ENCODE peak calls at places on chromosomes 1 and 21, in nine cellular contexts. K is right lobe of liver, Y is GM12864, T is upper lobe of right lung, H is cardiac fibroblast, C is HL-60, V is hepatocyte, N is fibroblast of mammary gland, E is endodermal cell. O is an unnamed sample.

GRCh38 chr1:7580923-7581753 is 190.0 kb upstream of the VAMP3 start:
- DNase-seq in K (peak), Y (no peak), T (peak), H (peak), C (no peak), V (no peak), N (peak), E (no peak), O (no peak)

GRCh38 chr1:3035871-3036645 is 14.8 kb downstream of the ACTRT2 start:
- DNase-seq in K (peak), Y (no peak), T (peak), H (no peak), C (no peak), V (no peak), N (no peak), E (no peak), O (no peak)

GRCh38 chr1:107865627-107866026 is 99.4 kb downstream of the VAV3 start:
- DNase-seq in K (no peak), Y (no peak), T (no peak), H (no peak), C (no peak), V (no peak), N (no peak), E (peak), O (no peak)

GRCh38 chr1:32665915-32666314 is 14.9 kb downstream of the RBBP4 start:
- DNase-seq in K (no peak), Y (no peak), T (no peak), H (no peak), C (no peak), V (no peak), N (no peak), E (no peak), O (no peak)

GRCh38 chr1:52632732-52633290 is at the start of gene SHISAL2A:
- DNase-seq in K (peak), Y (no peak), T (peak), H (no peak), C (no peak), V (peak), N (peak), E (peak), O (peak)

GRCh38 chr1:41420877-41421276 is 59.6 kb downstream of the FOXO6 start:
- DNase-seq in K (no peak), Y (no peak), T (no peak), H (no peak), C (no peak), V (no peak), N (peak), E (no peak), O (no peak)

GRCh38 chr1:165476776-165477175 is 31.9 kb upstream of the RXRG start:
- DNase-seq in K (no peak), Y (no peak), T (no peak), H (no peak), C (no peak), V (no peak), N (no peak), E (no peak), O (no peak)

GRCh38 chr1:18927654-18928272 is 25.4 kb upstream of the ALDH4A1 start:
- DNase-seq in K (no peak), Y (no peak), T (no peak), H (peak), C (no peak), V (no peak), N (no peak), E (no peak), O (peak)

GRCh38 chr1:1079408-1080121 is 5.5 kb upstream of the RNF223 start:
- DNase-seq in K (peak), Y (no peak), T (peak), H (peak), C (peak), V (peak), N (peak), E (peak), O (peak)

GRCh38 chr1:2583871-2584341 is 2.7 kb upstream of the PRXL2B start:
- DNase-seq in K (peak), Y (no peak), T (peak), H (no peak), C (peak), V (peak), N (no peak), E (peak), O (no peak)

GRCh38 chr1:22831729-22832413 is 121.2 kb downstream of the EPHB2 start:
- DNase-seq in K (no peak), Y (no peak), T (no peak), H (peak), C (peak), V (peak), N (peak), E (no peak), O (no peak)

GRCh38 chr1:153548722-153549695 is at the start of gene S100A3:
- DNase-seq in K (no peak), Y (no peak), T (peak), H (peak), C (no peak), V (peak), N (peak), E (peak), O (no peak)

GRCh38 chr1:228345201-228345930 is 61.3 kb downstream of the TRIM11 start:
- DNase-seq in K (peak), Y (no peak), T (peak), H (no peak), C (no peak), V (no peak), N (no peak), E (no peak), O (no peak)

GRCh38 chr1:88736633-88737248 is 52.7 kb downstream of the PKN2 start:
- DNase-seq in K (no peak), Y (peak), T (no peak), H (peak), C (no peak), V (peak), N (peak), E (peak), O (peak)

GRCh38 chr1:61226791-61227567 is 144.6 kb downstream of the NFIA start:
- DNase-seq in K (no peak), Y (no peak), T (no peak), H (no peak), C (no peak), V (no peak), N (peak), E (no peak), O (no peak)

GRCh38 chr1:60833173-60833572 is 249.2 kb upstream of the NFIA start:
- DNase-seq in K (no peak), Y (no peak), T (no peak), H (no peak), C (no peak), V (peak), N (no peak), E (no peak), O (no peak)

GRCh38 chr1:6424619-6425593 is at the start of gene ESPN:
- DNase-seq in K (no peak), Y (no peak), T (no peak), H (no peak), C (no peak), V (peak), N (no peak), E (peak), O (no peak)

GRCh38 chr1:4169991-4170390 is 269.9 kb upstream of the C1orf174 start:
- DNase-seq in K (no peak), Y (no peak), T (no peak), H (no peak), C (no peak), V (no peak), N (no peak), E (no peak), O (no peak)

GRCh38 chr21:45974073-45975016 is 7.2 kb upstream of the COL6A1 start:
- DNase-seq in K (peak), Y (no peak), T (peak), H (peak), C (no peak), V (peak), N (peak), E (peak), O (no peak)

GRCh38 chr1:110196917-110197782 is 13.0 kb upstream of the KCNC4 start:
- DNase-seq in K (no peak), Y (peak), T (no peak), H (peak), C (peak), V (peak), N (peak), E (peak), O (peak)

GRCh38 chr1:6033986-6034749 is 11.5 kb upstream of the KCNAB2 start:
- DNase-seq in K (no peak), Y (no peak), T (no peak), H (peak), C (no peak), V (peak), N (peak), E (peak), O (peak)

GRCh38 chr1:53349968-53350852 is 22.3 kb upstream of the LRP8 start:
- DNase-seq in K (peak), Y (no peak), T (peak), H (no peak), C (no peak), V (no peak), N (no peak), E (peak), O (no peak)

GRCh38 chr1:157312270-157312812 is 174.1 kb upstream of the ETV3 start:
- DNase-seq in K (no peak), Y (no peak), T (no peak), H (no peak), C (no peak), V (no peak), N (peak), E (no peak), O (no peak)

GRCh38 chr1:118947003-118947765 is 41.0 kb downstream of the TBX15 start:
- DNase-seq in K (no peak), Y (no peak), T (no peak), H (peak), C (no peak), V (no peak), N (peak), E (no peak), O (no peak)

GRCh38 chr1:107936498-107937481 is 28.2 kb downstream of the VAV3 start:
- DNase-seq in K (no peak), Y (no peak), T (no peak), H (peak), C (peak), V (peak), N (peak), E (peak), O (peak)

GRCh38 chr1:44714944-44715571 is 15.9 kb downstream of the RNU5D-1 start:
- DNase-seq in K (no peak), Y (peak), T (no peak), H (peak), C (peak), V (peak), N (peak), E (peak), O (peak)

GRCh38 chr1:37319284-37319683 is 155.1 kb upstream of the ZC3H12A start:
- DNase-seq in K (no peak), Y (no peak), T (no peak), H (no peak), C (no peak), V (no peak), N (no peak), E (no peak), O (no peak)

GRCh38 chr1:235266325-235266724 is 61.7 kb downstream of the ARID4B start:
- DNase-seq in K (no peak), Y (no peak), T (no peak), H (peak), C (no peak), V (no peak), N (peak), E (no peak), O (no peak)

GRCh38 chr1:232428781-232429530 is 201.0 kb downstream of the SIPA1L2 start:
- DNase-seq in K (no peak), Y (no peak), T (no peak), H (peak), C (no peak), V (peak), N (peak), E (no peak), O (no peak)

GRCh38 chr1:221315330-221315729 is 426.6 kb downstream of the DUSP10 start:
- DNase-seq in K (no peak), Y (no peak), T (no peak), H (peak), C (no peak), V (no peak), N (peak), E (no peak), O (no peak)

GRCh38 chr1:1165900-1166421 is 7.7 kb upstream of the TTLL10 start:
- DNase-seq in K (no peak), Y (no peak), T (no peak), H (no peak), C (no peak), V (no peak), N (no peak), E (no peak), O (no peak)

GRCh38 chr1:3020263-3020909 is 881 bp upstream of the ACTRT2 start:
- DNase-seq in K (peak), Y (no peak), T (peak), H (no peak), C (no peak), V (no peak), N (no peak), E (no peak), O (no peak)

GRCh38 chr1:68384872-68385390 is 64.8 kb downstream of the RPE65 start:
- DNase-seq in K (no peak), Y (no peak), T (no peak), H (peak), C (no peak), V (no peak), N (peak), E (no peak), O (no peak)

DNA sequence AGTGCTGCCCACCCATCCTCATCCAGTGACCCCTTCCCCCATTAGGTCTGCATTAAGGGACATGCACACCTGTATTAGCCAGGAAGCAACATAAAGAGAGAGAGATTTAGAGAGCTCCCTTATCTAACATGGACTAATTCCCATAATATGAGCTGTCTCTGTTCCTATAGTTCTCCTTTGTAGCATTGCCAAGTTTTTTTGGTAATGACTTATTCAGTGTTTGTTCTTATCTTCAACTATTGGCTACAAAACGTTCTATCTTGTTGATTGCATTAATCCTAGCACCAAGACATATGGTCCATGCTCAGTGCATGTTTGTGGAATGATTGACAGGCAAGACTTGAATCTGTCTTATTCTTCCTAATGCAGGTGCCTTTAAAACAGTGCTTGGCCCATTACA is 264.0 kb downstream of the ADGRL2 start:
- DNase-seq in K (no peak), Y (no peak), T (no peak), H (no peak), C (no peak), V (no peak), N (no peak), E (no peak), O (no peak)
- TF ChIP-seq CTCF in K (no peak), Y (no peak), T (no peak), H (no peak), C (no peak), V (no peak), N (no peak), E (no peak), O (no peak)

DNA sequence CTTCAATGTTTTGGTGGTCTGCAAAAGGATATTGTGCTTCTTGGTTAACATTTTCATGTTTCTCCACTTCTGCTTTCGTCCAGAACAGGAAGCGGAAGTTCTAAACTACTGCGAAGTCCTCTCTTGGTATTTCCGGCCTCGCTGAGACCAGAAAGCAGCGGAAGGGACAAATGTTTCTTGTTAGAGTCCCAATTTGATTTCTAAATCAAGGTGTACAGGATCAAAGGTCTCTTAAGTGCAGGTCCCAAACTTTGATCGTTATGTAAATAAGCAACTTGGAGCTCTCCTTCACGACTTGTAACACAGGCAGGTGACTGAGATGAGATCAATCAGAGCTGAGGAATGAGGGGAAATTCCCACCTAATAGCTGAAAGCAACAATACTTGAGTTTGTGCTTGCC is 40.1 kb upstream of the HMCN1 start:
- DNase-seq in K (no peak), Y (peak), T (no peak), H (peak), C (peak), V (peak), N (no peak), E (no peak), O (peak)
- H3K4me3 ChIP-seq in K (peak), Y (no peak), T (peak), H (no peak), C (no peak), V (no peak), N (no peak), E (no peak), O (peak)

DNA sequence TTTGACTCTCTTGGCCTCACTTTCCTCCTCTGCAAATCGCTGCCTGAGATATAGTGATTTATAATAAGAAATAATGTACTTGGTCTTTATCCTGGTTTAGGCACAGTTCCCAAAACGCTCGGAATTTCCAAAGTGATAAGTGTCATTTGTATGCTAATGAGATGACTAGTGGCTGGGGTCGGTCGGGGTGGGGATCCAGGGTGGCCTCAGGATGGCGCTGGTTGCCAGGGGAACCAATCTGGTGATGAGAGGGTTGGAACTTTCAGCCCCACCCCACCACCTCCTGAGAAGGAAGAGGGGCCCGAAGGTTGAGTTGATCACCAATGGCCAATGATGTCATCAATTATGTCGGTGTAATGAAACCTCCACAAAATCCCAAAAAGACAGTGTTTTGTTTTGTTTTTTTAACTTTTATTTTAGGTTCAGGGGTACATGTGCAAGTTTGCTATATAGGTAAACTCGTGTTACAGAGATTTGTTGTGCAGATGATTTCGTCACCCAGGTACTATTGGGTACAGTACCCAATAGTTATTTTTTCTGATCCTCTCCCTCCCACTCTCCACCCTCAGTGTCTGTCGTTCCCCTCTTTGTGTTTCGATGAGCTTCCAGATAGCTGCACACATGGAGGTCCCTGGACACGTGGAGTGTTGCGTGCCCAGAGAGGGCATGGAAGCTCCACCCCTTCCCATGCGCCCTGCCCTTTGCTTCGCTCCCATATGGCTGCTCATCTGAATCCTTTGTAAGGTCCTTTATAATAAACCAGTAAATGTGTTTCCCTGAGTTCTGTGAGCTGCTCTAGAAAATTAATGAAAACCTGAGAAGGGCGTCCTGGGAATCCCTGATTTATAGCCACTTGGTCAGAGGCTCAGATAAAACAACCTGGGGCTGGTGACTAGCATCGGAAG is 97.2 kb downstream of the KCNN3 start:
- DNase-seq in K (no peak), Y (no peak), T (peak), H (no peak), C (no peak), V (no peak), N (no peak), E (peak), O (no peak)
- TF ChIP-seq CTCF in K (no peak), Y (no peak), T (no peak), H (no peak), C (no peak), V (no peak), N (no peak), E (peak), O (peak)

GRCh38 chr21:33401617-33401967 is 1.6 kb upstream of the IFNGR2 start:
- DNase-seq in K (no peak), Y (no peak), T (no peak), H (no peak), C (no peak), V (no peak), N (no peak), E (no peak), O (no peak)
- H3K4me3 ChIP-seq in K (no peak), Y (no peak), T (no peak), H (no peak), C (peak), V (no peak), N (no peak), E (no peak), O (no peak)

DNA sequence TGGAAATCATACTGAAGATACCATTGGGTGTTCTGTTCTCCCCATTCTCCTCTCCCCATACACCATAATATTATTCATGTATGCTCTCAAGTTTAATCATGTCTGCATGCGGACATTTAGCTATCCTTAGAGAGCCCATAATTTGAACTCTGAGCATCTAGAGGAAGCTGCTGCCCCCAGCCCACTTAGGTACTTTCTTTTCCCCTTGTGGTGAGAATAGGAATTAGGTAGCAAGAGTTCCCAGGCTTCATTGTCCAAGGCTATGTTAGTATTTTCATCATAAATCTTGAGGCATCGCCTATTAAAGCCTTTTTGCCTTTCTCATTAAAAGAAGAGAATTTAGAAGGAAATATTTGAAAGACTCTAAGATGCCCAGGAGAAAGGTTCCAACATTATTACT is 96.3 kb downstream of the ROR1 start:
- DNase-seq in K (no peak), Y (no peak), T (no peak), H (no peak), C (no peak), V (no peak), N (no peak), E (no peak), O (no peak)
- TF ChIP-seq CTCF in K (no peak), Y (no peak), T (no peak), H (no peak), C (no peak), V (no peak), N (no peak), E (peak), O (no peak)

GRCh38 chr1:27298632-27299384 is 23.2 kb upstream of the TMEM222 start:
- DNase-seq in K (no peak), Y (no peak), T (no peak), H (no peak), C (no peak), V (no peak), N (peak), E (peak), O (no peak)

GRCh38 chr1:27293915-27294314 is 28.0 kb upstream of the TMEM222 start:
- DNase-seq in K (no peak), Y (no peak), T (no peak), H (no peak), C (no peak), V (no peak), N (no peak), E (no peak), O (no peak)

GRCh38 chr1:27297903-27298302 is 24.1 kb upstream of the TMEM222 start:
- DNase-seq in K (no peak), Y (no peak), T (no peak), H (no peak), C (no peak), V (no peak), N (no peak), E (peak), O (no peak)

GRCh38 chr1:27299385-27300252 is 22.3 kb upstream of the TMEM222 start:
- DNase-seq in K (no peak), Y (no peak), T (no peak), H (peak), C (no peak), V (peak), N (peak), E (peak), O (no peak)

DNA sequence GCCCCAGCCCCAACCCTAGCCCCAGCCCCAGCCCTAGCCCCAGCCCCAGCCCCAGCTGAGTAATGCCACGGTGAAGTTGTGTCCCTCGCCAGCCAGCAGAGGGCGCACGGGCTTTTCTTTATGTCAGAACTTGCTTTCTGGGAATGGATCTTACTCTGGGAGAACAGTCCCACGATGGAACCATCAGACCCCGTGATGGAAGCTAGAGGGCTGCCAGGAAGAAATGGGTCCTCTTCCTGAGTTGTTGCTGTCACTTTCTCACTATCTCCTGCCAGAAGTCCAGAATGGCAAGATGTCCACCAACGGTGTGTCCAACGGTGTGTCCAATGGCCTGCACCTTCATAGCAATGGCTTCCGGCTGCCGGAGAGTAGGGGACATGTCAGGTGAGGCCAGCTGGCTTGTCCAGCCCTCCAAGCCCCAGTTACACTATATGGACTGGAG is 25.2 kb upstream of the TMEM222 start:
- DNase-seq in K (peak), Y (no peak), T (peak), H (peak), C (peak), V (peak), N (peak), E (peak), O (peak)
- H3K4me3 ChIP-seq in K (no peak), Y (no peak), T (no peak), H (no peak), C (no peak), V (no peak), N (no peak), E (no peak), O (no peak)